ENCODE peak calls at places on chromosomes 3 and 15, in four cellular contexts. K, F, T and G are unnamed samples. For H3K9me3 and H3K36me3, the result is how much of the 10 kb centered on the place peaks cover.

GRCh38 chr3:165040186-165040585 is 38.1 kb downstream of the SI start:
- DNase-seq in F (no peak), K (no peak), T (no peak), G (no peak)

GRCh38 chr3:160564205-160564922 is 1.0 kb downstream of the KPNA4 start:
- DNase-seq in K (peak), T (no peak), F (peak), G (no peak)

GRCh38 chr3:36244728-36245127 is 135.6 kb upstream of the STAC start:
- DNase-seq in F (no peak), T (no peak), K (no peak), G (no peak)

GRCh38 chr15:41417418-41417811 is 520 bp downstream of the RTF1 start:
- DNase-seq in T (peak), F (peak), K (no peak), G (no peak)

GRCh38 chr3:186461141-186461540 is 83.0 kb downstream of the CRYGS start:
- DNase-seq in F (peak), T (no peak), K (no peak), G (no peak)

GRCh38 chr15:78035319-78035718 is 42.2 kb downstream of the TBC1D2B start:
- DNase-seq in F (no peak), T (peak), K (peak), G (no peak)

GRCh38 chr15:71231678-71232224 is 116.5 kb downstream of the THSD4 start:
- DNase-seq in K (no peak), F (no peak), T (no peak), G (no peak)

GRCh38 chr15:27639595-27639994 is 459.5 kb downstream of the OCA2 start:
- DNase-seq in F (no peak), K (no peak), T (no peak), G (no peak)

GRCh38 chr3:87088984-87089841 is 98.3 kb upstream of the VGLL3 start:
- DNase-seq in K (peak), F (peak), T (peak), G (peak)
- H3K4me3 ChIP-seq in K (peak), F (peak), T (peak), G (no peak)

DNA sequence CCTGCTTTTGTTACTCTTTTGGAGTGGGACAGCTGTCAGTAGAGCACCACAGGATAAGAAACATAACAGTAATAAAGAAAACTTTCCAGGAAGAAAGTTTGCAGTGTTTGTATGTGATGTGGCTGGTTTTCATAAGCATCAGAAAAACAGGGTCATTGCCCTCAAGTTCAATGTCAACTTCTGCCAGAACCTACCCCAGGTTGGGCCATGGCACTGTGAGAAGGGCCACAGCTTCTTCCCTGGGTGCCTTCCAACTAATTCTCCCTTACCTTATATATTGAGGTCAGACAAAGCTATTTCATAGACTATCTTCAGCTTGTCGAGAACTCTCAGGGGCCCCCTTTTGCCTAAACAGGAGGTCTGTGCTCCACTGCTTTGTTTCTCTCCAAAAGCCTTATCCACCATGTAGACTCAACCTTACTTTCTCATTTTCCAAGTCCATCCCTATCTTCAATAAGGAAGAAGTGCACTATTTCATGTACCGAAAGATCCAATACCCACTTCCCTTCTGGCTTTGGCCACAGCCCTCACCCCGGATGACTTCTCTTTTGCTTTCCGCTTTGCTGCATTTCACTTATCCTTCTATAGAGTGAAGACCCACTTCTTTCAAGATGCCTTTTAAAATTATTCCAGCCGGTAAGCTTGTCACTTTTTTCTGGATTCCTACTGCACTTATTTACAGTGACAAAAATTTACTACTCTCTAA is 38.2 kb upstream of the PLCL2 start:
- DNase-seq in F (peak), K (peak), T (no peak), G (no peak)
- H3K9me3 ChIP-seq in F (under half), K (under half), T (under half), G (under half)

GRCh38 chr3:123102249-123102648 is 35.4 kb downstream of the PDIA5 start:
- DNase-seq in T (no peak), F (no peak), K (no peak), G (no peak)
- H3K36me3 ChIP-seq in T (under half), F (half or more), K (under half), G (half or more)

GRCh38 chr3:79002465-79003372 is 765.1 kb downstream of the ROBO1 start:
- DNase-seq in F (no peak), K (no peak), T (no peak), G (peak)
- H3K4me3 ChIP-seq in F (no peak), K (no peak), T (no peak), G (no peak)

GRCh38 chr15:64034519-64034918 is 11.8 kb downstream of the DAPK2 start:
- DNase-seq in T (no peak), F (no peak), K (no peak), G (no peak)

GRCh38 chr15:64035525-64035924 is 10.8 kb downstream of the DAPK2 start:
- DNase-seq in T (no peak), F (no peak), K (no peak), G (no peak)

GRCh38 chr15:64044315-64045105 is 1.8 kb downstream of the DAPK2 start:
- DNase-seq in K (peak), F (no peak), T (no peak), G (no peak)

GRCh38 chr15:64038878-64039277 is 7.4 kb downstream of the DAPK2 start:
- DNase-seq in T (no peak), F (no peak), K (no peak), G (no peak)
- H3K9me3 ChIP-seq in T (under half), F (under half), K (under half), G (under half)

GRCh38 chr3:193774916-193775285 is 181.9 kb downstream of the OPA1 start:
- DNase-seq in F (no peak), T (no peak), K (no peak), G (no peak)

GRCh38 chr3:193773266-193774183 is 180.5 kb downstream of the OPA1 start:
- DNase-seq in K (no peak), F (no peak), T (no peak), G (no peak)

GRCh38 chr3:193772389-193772788 is 179.4 kb downstream of the OPA1 start:
- DNase-seq in F (no peak), K (no peak), T (no peak), G (no peak)

GRCh38 chr3:193775421-193776077 is 182.5 kb downstream of the OPA1 start:
- DNase-seq in T (no peak), K (no peak), F (no peak), G (no peak)

DNA sequence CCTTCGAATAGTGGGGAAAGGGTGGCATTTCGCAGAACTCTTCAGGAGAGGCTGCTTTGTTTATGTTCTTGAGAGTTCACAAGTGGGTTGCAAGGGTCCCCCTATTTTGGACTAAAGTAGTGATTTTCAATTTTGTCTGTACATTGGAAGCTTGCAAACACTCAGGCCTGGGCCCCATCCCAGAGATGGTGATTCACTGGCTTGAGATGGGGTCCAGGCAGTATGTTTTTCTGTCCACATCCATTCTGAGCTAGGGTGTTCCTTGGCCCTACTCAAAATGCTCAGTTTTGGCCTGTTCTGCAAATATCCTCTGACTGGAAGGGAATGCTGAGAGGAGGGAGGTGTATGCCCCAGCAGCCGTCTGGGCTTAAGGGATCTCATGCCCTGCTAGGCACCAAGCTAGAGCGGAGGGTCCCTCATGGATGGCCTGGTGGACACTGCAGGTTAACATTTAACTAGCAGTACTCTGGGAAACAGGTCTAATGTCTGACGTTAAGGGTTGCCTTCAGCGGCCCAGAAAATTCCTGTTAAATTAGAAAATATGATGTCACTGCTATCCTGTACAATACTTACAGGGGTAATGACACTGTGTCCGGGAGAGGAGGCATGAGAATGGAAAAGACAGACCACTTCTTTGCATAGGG is 181.4 kb downstream of the OPA1 start:
- DNase-seq in K (no peak), F (no peak), T (no peak), G (no peak)
- H3K36me3 ChIP-seq in K (under half), F (under half), T (under half), G (under half)